ENCODE peak calls at places on chromosome 5, in seven cellular contexts. W is lung, C is mammary epithelial cell, Z is NCI-H2029 treated with DMSO at 0.1 percent for 48 hours, E is BE2C, K is C1 segment of cervical spinal cord, Y is naive B cell. S is an unnamed sample.

GRCh38 chr5:135218486-135218755 is 180.6 kb downstream of the MACROH2A1 start:
- DNase-seq in W (no peak), Y (no peak), Z (no peak), E (no peak), C (no peak), K (no peak), S (no peak)

GRCh38 chr5:150486402-150487198 is 21.3 kb upstream of the NDST1 start:
- DNase-seq in Y (peak), K (peak), W (peak), C (peak), E (peak), Z (no peak), S (peak)

GRCh38 chr5:131545856-131546255 is 89.2 kb downstream of the RAPGEF6 start:
- DNase-seq in Y (no peak), W (no peak), C (peak), K (no peak), E (no peak), Z (no peak), S (no peak)

GRCh38 chr5:15003511-15003920 is 131.9 kb upstream of the ANKH start:
- DNase-seq in E (peak), Y (peak), C (peak), K (peak), W (peak), Z (peak), S (peak)

GRCh38 chr5:35205186-35205585 is 25.1 kb downstream of the PRLR start:
- DNase-seq in Y (no peak), E (no peak), K (no peak), Z (no peak), C (no peak), W (no peak), S (no peak)

GRCh38 chr5:10607666-10608442 is 44.0 kb downstream of the ANKRD33B start:
- DNase-seq in C (no peak), W (no peak), E (no peak), K (peak), Z (no peak), Y (peak), S (no peak)

GRCh38 chr5:151123897-151124751 is 33.5 kb downstream of the ANXA6 start:
- DNase-seq in Y (peak), Z (no peak), W (peak), C (no peak), E (peak), K (peak), S (peak)

GRCh38 chr5:6551287-6551954 is 81.4 kb downstream of the NSUN2 start:
- DNase-seq in E (no peak), Z (no peak), C (no peak), W (peak), Y (no peak), K (no peak), S (no peak)

GRCh38 chr5:134656690-134657089 is 8.1 kb downstream of the SEC24A start:
- DNase-seq in Z (no peak), E (no peak), K (no peak), C (no peak), Y (no peak), W (no peak), S (no peak)

GRCh38 chr5:176413709-176414191 is 2.6 kb downstream of the CLTB start:
- DNase-seq in E (no peak), K (no peak), Z (no peak), W (no peak), Y (no peak), C (no peak), S (no peak)

GRCh38 chr5:37847978-37848425 is 8.2 kb upstream of the GDNF start:
- DNase-seq in Z (no peak), E (no peak), C (peak), W (no peak), Y (no peak), K (no peak), S (no peak)

S was measured in NCI-H1092 treated with DMSO at 0.1 percent for 48 hours.